ENCODE peak calls at places on chromosomes 4 and X, in six cellular contexts. T is prostate gland, W is GM12878, R is IMR-90, E is suprapubic skin, X is HepG2. F is an unnamed sample. For H3K4me1 and H3K36me3, the result is how much of the 10 kb centered on the place peaks cover.

GRCh38 chr4:189206953-189207352 is 733.7 kb upstream of the FRG1 start:
- DNase-seq in T (no peak), W (no peak), R (no peak), E (no peak), X (no peak), F (no peak)

GRCh38 chr4:48944252-48944651 is 37.7 kb upstream of the OCIAD2 start:
- DNase-seq in T (no peak), W (no peak), R (no peak), E (no peak), X (no peak), F (no peak)

GRCh38 chr4:113435893-113436292 is 325.6 kb downstream of the CAMK2D start:
- DNase-seq in T (peak), W (no peak), R (peak), E (no peak), X (no peak), F (no peak)

GRCh38 chr4:164989464-164989863 is 12.0 kb upstream of the TRIM61 start:
- DNase-seq in T (no peak), W (no peak), R (no peak), E (no peak), X (no peak), F (no peak)

GRCh38 chrX:131729295-131729694 is 185.4 kb downstream of the OR13H1 start:
- DNase-seq in T (no peak), W (peak), R (peak), E (no peak), X (no peak), F (peak)

GRCh38 chr4:169756971-169757574 is 671 bp downstream of the HPF1 start:
- DNase-seq in T (no peak), W (no peak), R (no peak), E (no peak), X (peak), F (no peak)

GRCh38 chr4:47032405-47033106 is 1.2 kb downstream of the GABRB1 start:
- DNase-seq in T (no peak), W (no peak), R (peak), E (no peak), X (peak), F (peak)

GRCh38 chr4:19130836-19131235 is 1109.3 kb upstream of the LCORL start:
- DNase-seq in T (no peak), W (no peak), R (peak), E (no peak), X (no peak), F (no peak)

GRCh38 chr4:38365748-38366310 is 298.2 kb upstream of the KLF3 start:
- DNase-seq in T (no peak), W (no peak), R (no peak), E (no peak), X (peak), F (no peak)

GRCh38 chr4:44725166-44725565 is 1.2 kb downstream of the GNPDA2 start:
- DNase-seq in T (no peak), W (no peak), R (peak), E (no peak), X (no peak), F (no peak)

GRCh38 chrX:107752037-107752436 is 23.6 kb downstream of the TSC22D3 start:
- DNase-seq in T (no peak), W (no peak), R (no peak), E (no peak), X (no peak), F (no peak)

GRCh38 chr4:100721077-100721476 is 203.3 kb upstream of the EMCN start:
- DNase-seq in T (no peak), W (no peak), R (no peak), E (no peak), X (no peak), F (no peak)

GRCh38 chr4:44256414-44256813 is 192.2 kb downstream of the KCTD8 start:
- DNase-seq in T (no peak), W (no peak), R (no peak), E (no peak), X (no peak), F (no peak)

GRCh38 chrX:17669891-17670290 is 67.4 kb upstream of the SCML1 start:
- DNase-seq in T (no peak), W (no peak), R (no peak), E (no peak), X (no peak), F (no peak)

GRCh38 chr4:165301833-165302232 is 25.6 kb upstream of the MSMO1 start:
- DNase-seq in T (no peak), W (no peak), R (peak), E (no peak), X (no peak), F (no peak)

GRCh38 chrX:14630724-14631123 is 101.4 kb downstream of the GLRA2 start:
- DNase-seq in T (no peak), W (no peak), R (no peak), E (no peak), X (no peak), F (no peak)

GRCh38 chrX:4710618-4711433 is 997.4 kb upstream of the PRKX start:
- DNase-seq in T (no peak), W (peak), R (no peak), E (no peak), X (peak), F (no peak)

GRCh38 chr4:52263612-52264011 is 212.5 kb downstream of the SPATA18 start:
- DNase-seq in T (no peak), W (no peak), R (no peak), E (no peak), X (no peak), F (no peak)

GRCh38 chr4:153507679-153508073 is 41.5 kb downstream of the TMEM131L start:
- DNase-seq in T (peak), W (no peak), R (no peak), E (no peak), X (no peak), F (no peak)

GRCh38 chrX:18422325-18422724 is 3.1 kb upstream of the CDKL5 start:
- DNase-seq in T (no peak), W (no peak), R (peak), E (no peak), X (no peak), F (no peak)

GRCh38 chrX:97616883-97617510 is 733.3 kb downstream of the RPA4 start:
- DNase-seq in T (no peak), W (peak), R (peak), E (no peak), X (peak), F (no peak)

GRCh38 chr4:109803924-109804571 is 2.2 kb upstream of the CFI start:
- DNase-seq in T (peak), W (peak), R (peak), E (no peak), X (peak), F (no peak)

GRCh38 chrX:49175435-49175834 is 3.7 kb downstream of the PLP2 start:
- DNase-seq in T (no peak), W (no peak), R (no peak), E (no peak), X (no peak), F (no peak)

GRCh38 chrX:73126240-73126639 is 46.9 kb upstream of the PABPC1L2A start:
- DNase-seq in T (no peak), W (no peak), R (no peak), E (no peak), X (no peak), F (no peak)

GRCh38 chrX:34521563-34521962 is 135.5 kb downstream of the TMEM47 start:
- DNase-seq in T (no peak), W (no peak), R (peak), E (no peak), X (no peak), F (no peak)

GRCh38 chrX:45134303-45134702 is 66.4 kb downstream of the DIPK2B start:
- DNase-seq in T (no peak), W (no peak), R (no peak), E (no peak), X (peak), F (no peak)

GRCh38 chr4:103718993-103719319 is 829 bp downstream of the TACR3 start:
- DNase-seq in T (no peak), W (no peak), R (no peak), E (no peak), X (no peak), F (peak)

GRCh38 chr4:91963489-91963888 is 340.3 kb upstream of the GRID2 start:
- DNase-seq in T (no peak), W (no peak), R (peak), E (no peak), X (no peak), F (no peak)

GRCh38 chrX:40094900-40095587 is 2.7 kb downstream of the BCOR start:
- DNase-seq in T (no peak), W (no peak), R (no peak), E (no peak), X (no peak), F (no peak)

GRCh38 chr4:8861576-8862279 is 9.9 kb downstream of the HMX1 start:
- DNase-seq in T (no peak), W (no peak), R (no peak), E (no peak), X (no peak), F (no peak)

GRCh38 chr4:154030152-154030551 is 241.3 kb upstream of the SFRP2 start:
- DNase-seq in T (no peak), W (no peak), R (no peak), E (no peak), X (no peak), F (no peak)

GRCh38 chr4:140887467-140887866 is 131.3 kb upstream of the TBC1D9 start:
- DNase-seq in T (no peak), W (no peak), R (no peak), E (no peak), X (no peak), F (no peak)

GRCh38 chrX:152819732-152820131 is 10.8 kb downstream of the CETN2 start:
- DNase-seq in T (no peak), W (no peak), R (peak), E (no peak), X (no peak), F (no peak)

GRCh38 chr4:40595981-40596380 is 33.7 kb downstream of the RBM47 start:
- DNase-seq in T (no peak), W (no peak), R (no peak), E (no peak), X (no peak), F (no peak)

GRCh38 chr4:142411993-142412392 is 434.1 kb downstream of the INPP4B start:
- DNase-seq in T (no peak), W (no peak), R (no peak), E (no peak), X (no peak), F (no peak)
- H3K4me1 ChIP-seq in T (under half), W (under half), R (under half), E (under half), X (under half), F (under half)

GRCh38 chr4:82358773-82359324 is 14.9 kb downstream of the HNRNPD start:
- DNase-seq in T (no peak), W (no peak), R (no peak), E (no peak), X (no peak), F (no peak)

GRCh38 chr4:82357640-82358039 is 16.2 kb downstream of the HNRNPD start:
- DNase-seq in T (no peak), W (no peak), R (no peak), E (no peak), X (no peak), F (no peak)

GRCh38 chr4:82352118-82352824 is 21.5 kb downstream of the HNRNPD start:
- DNase-seq in T (no peak), W (no peak), R (peak), E (no peak), X (no peak), F (no peak)

GRCh38 chr4:82352825-82353370 is 20.9 kb downstream of the HNRNPD start:
- DNase-seq in T (no peak), W (no peak), R (peak), E (no peak), X (no peak), F (no peak)

DNA sequence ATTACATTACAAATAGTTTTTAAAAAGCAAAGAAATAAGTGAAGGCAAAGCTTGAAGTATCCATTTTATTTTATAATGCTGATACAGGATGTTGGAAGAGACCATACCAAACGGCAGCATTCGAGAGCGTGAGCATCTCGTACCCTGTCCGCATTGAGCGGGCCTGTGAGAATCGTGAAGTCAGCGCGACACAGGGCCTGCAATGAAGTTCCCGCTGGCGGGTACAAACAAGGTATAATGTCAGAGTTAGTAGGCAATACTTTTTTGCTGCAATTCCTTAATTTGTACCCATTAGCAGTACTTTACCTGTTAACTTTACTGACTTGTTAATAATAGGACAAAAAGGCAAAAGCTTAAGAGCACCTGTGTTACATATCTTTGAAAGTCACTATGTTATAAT is 19.0 kb downstream of the HNRNPD start:
- DNase-seq in T (no peak), W (no peak), R (no peak), E (no peak), X (no peak), F (no peak)
- H3K36me3 ChIP-seq in T (under half), W (under half), R (under half), E (half or more), X (half or more), F (half or more)

DNA sequence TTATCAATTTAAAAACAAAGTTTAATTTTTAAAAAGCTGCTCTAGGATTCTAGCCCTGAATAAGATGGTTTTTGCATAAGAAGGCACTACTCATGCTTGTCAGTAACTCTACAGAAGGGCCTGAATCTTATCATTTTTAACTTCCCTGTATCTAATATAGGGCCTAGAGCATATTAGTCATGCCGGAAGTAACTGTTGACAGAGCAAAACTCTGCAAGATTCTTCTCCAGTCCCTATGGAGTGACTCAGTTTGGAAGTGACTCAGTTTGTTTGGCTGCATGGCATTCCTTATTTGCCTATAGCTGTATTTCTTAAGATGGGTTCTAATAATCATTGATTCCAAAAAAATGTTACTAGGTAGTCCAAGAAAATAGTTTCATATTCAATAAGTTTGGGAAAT is 431.8 kb upstream of the HTR2C start:
- DNase-seq in T (no peak), W (no peak), R (no peak), E (no peak), X (peak), F (no peak)
- TF ChIP-seq POLR2A in T (no peak), W (no peak), R (no peak), E (no peak), X (no peak), F (no peak)

DNA sequence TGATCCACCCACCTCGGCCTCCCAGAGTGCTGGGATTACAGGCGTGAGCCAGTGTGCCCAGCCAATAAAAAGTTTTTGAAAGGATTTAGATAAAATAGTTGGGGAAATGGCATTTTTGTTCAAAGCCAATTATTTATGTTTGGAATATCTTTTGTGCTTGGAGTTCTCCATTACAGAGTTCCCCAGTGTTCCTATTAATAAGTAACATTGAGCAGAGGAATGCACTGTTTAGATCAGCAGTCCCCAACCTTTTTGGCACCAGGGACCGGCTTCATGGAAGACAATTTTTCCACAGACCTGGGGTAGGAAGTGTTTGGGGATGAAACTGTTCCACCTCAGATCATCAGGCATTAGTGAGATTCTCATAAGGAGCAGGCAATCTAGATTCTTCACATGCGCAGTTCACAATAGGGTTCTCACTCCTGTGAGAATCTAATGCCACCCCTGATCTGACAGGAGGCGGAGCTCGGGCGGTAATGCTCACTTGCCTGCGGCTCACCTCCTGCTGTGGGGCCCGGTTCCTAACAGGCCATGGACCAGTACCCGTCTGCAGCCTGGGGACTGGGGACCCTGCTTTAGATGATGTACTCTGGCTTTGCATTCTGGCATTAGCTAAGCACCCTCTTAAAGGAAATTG is 8.3 kb downstream of the PKD2 start:
- DNase-seq in T (no peak), W (no peak), R (no peak), E (no peak), X (no peak), F (no peak)
- H3K4me1 ChIP-seq in T (under half), W (under half), R (under half), E (under half), X (under half), F (under half)

DNA sequence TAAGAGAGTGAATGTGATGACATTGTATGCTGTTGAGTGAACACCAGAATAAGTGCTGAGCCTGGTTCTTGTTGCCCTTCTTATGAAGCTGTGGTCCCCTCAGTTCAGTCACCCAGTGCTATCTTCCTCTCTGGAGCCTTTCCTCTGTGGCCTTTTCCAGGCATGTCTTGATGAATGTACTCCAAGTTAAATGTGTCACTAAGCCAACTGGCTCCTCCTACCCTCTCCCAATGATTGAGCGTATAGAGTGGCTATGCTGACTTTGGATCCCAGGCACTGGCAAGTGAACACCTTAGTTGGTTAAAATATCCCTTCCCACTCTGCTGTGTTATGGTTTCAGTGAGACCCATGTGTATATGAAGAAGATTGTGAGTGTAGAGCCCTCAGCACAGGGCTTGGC is 134.1 kb upstream of the MAMLD1 start:
- DNase-seq in T (no peak), W (no peak), R (no peak), E (no peak), X (no peak), F (no peak)
- H3K36me3 ChIP-seq in T (under half), W (under half), R (under half), E (under half), X (under half), F (under half)

GRCh38 chrX:41923257-41923924 is at the start of gene CASK:
- DNase-seq in T (peak), W (peak), R (peak), E (peak), X (peak), F (peak)
- TF ChIP-seq POLR2A in T (peak), W (no peak), R (no peak), E (no peak), X (peak), F (peak)

GRCh38 chrX:148649145-148649645 is 148.8 kb downstream of the AFF2 start:
- DNase-seq in T (no peak), W (no peak), R (no peak), E (no peak), X (no peak), F (no peak)
- H3K4me1 ChIP-seq in T (under half), W (under half), R (under half), E (under half), X (under half), F (under half)

GRCh38 chrX:154360155-154360713 is 14.2 kb downstream of the FLNA start:
- DNase-seq in T (no peak), W (no peak), R (no peak), E (no peak), X (no peak), F (no peak)

GRCh38 chrX:154363706-154364439 is 10.6 kb downstream of the FLNA start:
- DNase-seq in T (no peak), W (no peak), R (no peak), E (no peak), X (no peak), F (no peak)

GRCh38 chrX:154359362-154360154 is 14.9 kb downstream of the FLNA start:
- DNase-seq in T (no peak), W (no peak), R (no peak), E (no peak), X (no peak), F (no peak)

GRCh38 chrX:154365052-154365600 is 9.3 kb downstream of the FLNA start:
- DNase-seq in T (no peak), W (no peak), R (no peak), E (no peak), X (no peak), F (no peak)

DNA sequence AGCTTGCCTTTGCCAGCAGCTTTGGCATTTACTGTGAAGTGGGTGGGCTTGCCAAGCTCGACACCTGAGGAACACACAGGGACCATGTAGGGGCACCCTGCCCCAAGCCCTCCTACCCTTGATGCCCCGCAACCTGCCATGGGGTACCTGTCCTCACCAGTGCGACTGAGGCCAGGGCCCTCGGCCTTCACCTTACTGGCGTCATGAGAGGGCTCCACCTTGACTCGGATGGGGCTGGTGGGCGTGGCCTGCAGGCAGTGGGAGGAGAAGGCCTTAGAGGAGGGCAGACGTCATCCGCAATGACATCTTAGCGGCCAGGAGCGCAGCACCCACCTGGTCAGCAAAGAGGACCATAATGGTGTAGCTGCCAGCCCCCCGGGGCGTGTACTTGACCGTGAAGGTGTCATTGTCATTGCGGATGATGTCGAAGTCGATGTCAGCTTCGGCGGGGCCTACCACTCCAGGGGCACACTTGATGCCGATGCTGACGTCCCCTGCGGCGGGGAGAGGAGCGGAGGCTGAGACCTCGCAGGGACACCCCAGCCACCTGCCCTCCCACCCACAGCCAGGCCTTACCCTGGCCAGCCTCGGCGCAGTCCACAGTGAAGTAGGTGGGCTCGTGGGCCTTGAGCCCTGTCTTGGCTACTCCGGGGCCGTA is 12.2 kb downstream of the FLNA start:
- DNase-seq in T (no peak), W (no peak), R (no peak), E (no peak), X (no peak), F (no peak)
- H3K36me3 ChIP-seq in T (under half), W (half or more), R (half or more), E (half or more), X (half or more), F (half or more)